ENCODE peak calls at places on chromosomes 11 and 22, in ten cellular contexts. E is right atrium auricular region; J is SW 1271; C is activated CD4-positive, alpha-beta T cell treated with anti-CD3 and anti-CD28 coated beads for 1 hour; V is H9; K is uterus; D is stimulated activated CD4-positive, alpha-beta T cell treated with anti-CD3 and anti-CD28 coated beads, Interleukin-2, amount 100 ng/mL, for 48 hours; T is amniotic epithelial cell; A is iris pigment epithelial cell; L is NCI-H1436. O is an unnamed sample.

GRCh38 chr11:4797212-4797611 is 7.0 kb downstream of the OR52R1 start:
- DNase-seq in E (no peak), K (no peak), A (no peak), C (no peak), L (no peak), J (no peak), V (no peak), D (no peak), T (no peak), O (no peak)

GRCh38 chr22:22934543-22935055 is 47.0 kb downstream of the IGLL5 start:
- DNase-seq in V (no peak), E (no peak), T (no peak), K (no peak), C (no peak), A (no peak), J (no peak), L (no peak), D (no peak), O (no peak)

GRCh38 chr11:95915051-95915450 is 8.9 kb downstream of the MTMR2 start:
- DNase-seq in E (no peak), T (no peak), C (no peak), L (no peak), K (no peak), A (no peak), D (no peak), V (no peak), J (no peak), O (no peak)

GRCh38 chr11:100918551-100919500 is 210.8 kb downstream of the PGR start:
- DNase-seq in E (no peak), K (no peak), J (no peak), A (peak), V (no peak), L (peak), C (no peak), T (no peak), D (no peak), O (peak)

GRCh38 chr22:27223317-27224177 is 566.2 kb downstream of the MIAT start:
- DNase-seq in E (no peak), D (no peak), T (peak), C (no peak), A (peak), K (no peak), J (peak), V (no peak), L (no peak), O (no peak)

GRCh38 chr22:23133922-23134321 is 7.9 kb downstream of the RSPH14 start:
- DNase-seq in L (no peak), V (no peak), K (no peak), E (no peak), A (no peak), T (no peak), D (no peak), C (no peak), J (no peak), O (no peak)

GRCh38 chr22:26891431-26891830 is 234.0 kb downstream of the MIAT start:
- DNase-seq in V (no peak), C (no peak), L (no peak), A (no peak), D (no peak), K (no peak), E (peak), T (no peak), J (no peak), O (no peak)

GRCh38 chr22:30308518-30309230 is 18.1 kb downstream of the TBC1D10A start:
- DNase-seq in A (peak), L (no peak), K (peak), J (no peak), V (no peak), D (no peak), T (no peak), E (no peak), C (no peak), O (no peak)

GRCh38 chr22:49290711-49291110 is 537.0 kb downstream of the BRD1 start:
- DNase-seq in L (no peak), D (no peak), E (no peak), J (no peak), C (no peak), T (no peak), A (no peak), K (no peak), V (peak), O (no peak)

GRCh38 chr11:64128255-64129006 is 37.5 kb downstream of the MACROD1 start:
- DNase-seq in T (no peak), V (no peak), J (no peak), E (no peak), D (no peak), K (no peak), C (no peak), A (no peak), L (no peak), O (no peak)

GRCh38 chr22:44698531-44699421 is 3.2 kb upstream of the PRR5 start:
- DNase-seq in C (no peak), V (peak), L (no peak), T (peak), D (no peak), A (peak), K (peak), E (peak), J (no peak), O (no peak)

GRCh38 chr11:1746956-1747752 is 3.2 kb downstream of the IFITM10 start:
- DNase-seq in D (no peak), V (no peak), C (no peak), K (no peak), T (no peak), A (no peak), E (no peak), J (no peak), L (no peak), O (no peak)

GRCh38 chr11:33741806-33742205 is 5.6 kb upstream of the CD59 start:
- DNase-seq in V (no peak), L (no peak), E (no peak), K (no peak), D (no peak), T (no peak), C (no peak), J (no peak), A (no peak), O (no peak)

GRCh38 chr22:47608421-47608820 is 846.0 kb downstream of the TBC1D22A start:
- DNase-seq in L (no peak), E (no peak), K (no peak), D (no peak), A (no peak), C (no peak), V (no peak), J (no peak), T (no peak), O (no peak)

GRCh38 chr11:9601041-9601875 is 27.8 kb downstream of the WEE1 start:
- DNase-seq in C (peak), E (peak), T (peak), K (no peak), A (peak), D (peak), V (peak), L (no peak), J (no peak), O (no peak)

GRCh38 chr11:13209379-13209778 is 68.2 kb upstream of the BMAL1 start:
- DNase-seq in V (no peak), L (no peak), A (no peak), K (no peak), E (no peak), D (no peak), C (no peak), T (no peak), J (no peak), O (no peak)

GRCh38 chr22:21917206-21917958 is 35.3 kb downstream of the PPM1F start:
- DNase-seq in C (no peak), J (no peak), D (no peak), L (no peak), A (no peak), T (peak), K (no peak), E (no peak), V (no peak), O (no peak)

GRCh38 chr11:70578371-70578770 is 180.0 kb downstream of the CTTN start:
- DNase-seq in T (no peak), J (no peak), D (no peak), A (no peak), K (no peak), L (no peak), E (no peak), C (no peak), V (no peak), O (no peak)

GRCh38 chr11:72812604-72812967 is 1.6 kb upstream of the ATG16L2 start:
- DNase-seq in K (no peak), A (no peak), V (no peak), L (peak), J (no peak), E (no peak), T (no peak), D (no peak), C (no peak), O (peak)

GRCh38 chr11:84558085-84558905 is 1068.8 kb downstream of the DLG2 start:
- DNase-seq in K (no peak), J (peak), E (no peak), D (no peak), L (peak), A (peak), T (peak), V (peak), C (no peak), O (no peak)

GRCh38 chr11:108498046-108498815 is at the start of gene POGLUT3:
- DNase-seq in K (peak), L (peak), J (peak), A (peak), E (peak), T (peak), D (peak), C (peak), V (peak), O (no peak)

GRCh38 chr11:69841859-69842698 is 22.9 kb upstream of the FGF3 start:
- DNase-seq in T (no peak), C (no peak), L (no peak), V (peak), J (peak), A (peak), D (peak), K (no peak), E (no peak), O (no peak)

GRCh38 chr11:57982763-57983162 is 40.9 kb upstream of the OR9Q1 start:
- DNase-seq in T (no peak), K (no peak), V (no peak), A (no peak), E (no peak), C (no peak), D (no peak), L (no peak), J (no peak), O (no peak)

GRCh38 chr11:32792948-32793475 is 1.4 kb downstream of the CCDC73 start:
- DNase-seq in J (peak), V (peak), E (peak), T (peak), L (peak), A (peak), D (peak), K (peak), C (peak), O (peak)

GRCh38 chr11:76266269-76266668 is 60.0 kb upstream of the WNT11 start:
- DNase-seq in E (peak), T (peak), C (no peak), K (peak), L (no peak), V (no peak), A (peak), J (peak), D (no peak), O (no peak)

GRCh38 chr22:24845036-24845918 is 39.3 kb downstream of the SGSM1 start:
- DNase-seq in D (peak), E (peak), K (no peak), C (no peak), L (no peak), T (peak), V (no peak), J (peak), A (peak), O (no peak)

GRCh38 chr11:69321877-69322350 is 28.0 kb downstream of the MYEOV start:
- DNase-seq in K (no peak), C (no peak), D (no peak), A (peak), L (no peak), E (no peak), V (no peak), J (peak), T (peak), O (no peak)

GRCh38 chr11:85530596-85530995 is 96.5 kb downstream of the DLG2 start:
- DNase-seq in K (no peak), E (no peak), J (no peak), A (no peak), T (no peak), C (no peak), D (no peak), L (no peak), V (no peak), O (no peak)